ENCODE peak calls at places on chromosomes 2 and 18, in four cellular contexts. C is upper lobe of left lung, H is stomach, J is K562. R is an unnamed sample.

GRCh38 chr2:240319855-240320560 is 115.5 kb upstream of the GPC1 start:
- DNase-seq in C (peak; percentile 60), H (no peak), J (peak; percentile 22), R (no peak)

GRCh38 chr18:48027401-48027931 is 97.0 kb upstream of the SMAD2 start:
- DNase-seq in C (no peak), H (no peak), J (no peak), R (no peak)

GRCh38 chr2:138514173-138514572 is 12.6 kb downstream of the SPOPL start:
- DNase-seq in C (no peak), H (no peak), J (no peak), R (no peak)

GRCh38 chr2:173226899-173227692 is 127.6 kb upstream of the CDCA7 start:
- DNase-seq in C (no peak), H (no peak), J (no peak), R (no peak)

GRCh38 chr2:86788172-86788571 is 2.5 kb downstream of the CD8A start:
- DNase-seq in C (no peak), H (peak; percentile 41), J (no peak), R (peak; percentile 47)

GRCh38 chr2:201955702-201956141 is 77.9 kb upstream of the FZD7 start:
- DNase-seq in C (peak; percentile 60), H (no peak), J (no peak), R (peak; percentile 92)

GRCh38 chr2:223090540-223091235 is 38.7 kb downstream of the KCNE4 start:
- DNase-seq in C (no peak), H (no peak), J (no peak), R (peak; percentile 78)

GRCh38 chr18:52907942-52908341 is 567.9 kb downstream of the DCC start:
- DNase-seq in C (no peak), H (no peak), J (no peak), R (no peak)

GRCh38 chr2:129698593-129698992 is 280.9 kb upstream of the RAB6C start:
- DNase-seq in C (no peak), H (no peak), J (no peak), R (peak; percentile 85)

GRCh38 chr18:50009772-50010171 is 185.2 kb downstream of the MYO5B start:
- DNase-seq in C (no peak), H (peak; percentile 65), J (peak; percentile 27), R (no peak)

GRCh38 chr2:238970553-238971081 is 122.7 kb downstream of the TWIST2 start:
- DNase-seq in C (peak; percentile 44), H (peak; percentile 67), J (peak; percentile 69), R (peak; percentile 92)
- TF ChIP-seq POLR2AphosphoS5 in C (no peak), H (no peak), J (no peak), R (no peak)

DNA sequence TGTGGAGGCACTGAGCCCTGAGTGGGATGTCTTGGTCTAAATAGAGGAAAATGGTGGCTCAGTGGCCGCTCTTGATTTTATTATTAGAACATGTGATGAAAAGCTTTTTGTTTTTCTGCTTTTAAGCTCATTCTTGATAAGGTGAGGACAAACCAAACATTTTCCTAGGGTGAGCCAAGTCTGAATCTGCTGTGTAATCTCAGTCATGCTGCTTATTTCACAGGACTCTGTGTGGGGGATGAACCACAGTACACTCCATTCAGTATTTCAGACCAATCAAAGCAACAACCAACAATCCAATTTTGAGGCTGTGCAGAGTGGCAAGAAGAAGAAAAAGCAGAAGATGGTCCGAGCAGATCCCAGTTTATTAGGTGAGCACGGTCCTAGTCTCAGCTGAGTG is 20.0 kb upstream of the SNORC start:
- DNase-seq in C (no peak), H (no peak), J (no peak), R (no peak)
- TF ChIP-seq EP300 in C (no peak), H (no peak), J (no peak), R (no peak)

GRCh38 chr2:241357531-241357930 is 1.4 kb downstream of the FARP2 start:
- DNase-seq in C (no peak), H (no peak), J (no peak), R (no peak)
- H3K4me3 ChIP-seq in C (peak overlapping the region; percentile 67), H (peak overlapping the region; percentile 84), J (peak overlapping the region; percentile 75), R (no peak overlapping the region)

GRCh38 chr2:232309592-232309991 is 69.0 kb upstream of the ALPP start:
- DNase-seq in C (no peak), H (no peak), J (no peak), R (no peak)
- TF ChIP-seq POLR2AphosphoS5 in C (no peak), H (no peak), J (no peak), R (no peak)

GRCh38 chr2:71068218-71069035 is at the start of gene NAGK:
- DNase-seq in C (peak; percentile 99), H (peak; percentile 97), J (peak; percentile 99), R (peak; percentile 99)
- TF ChIP-seq EP300 in C (peak; percentile 71), H (no peak), J (no peak), R (no peak)

R was measured in esophagus muscularis mucosa.